ENCODE peak calls at places on chromosome X, in nine cellular contexts. H is stomach, V is H1, P is ovary, G is K562, A is transverse colon, C is sigmoid colon, N is GM12878, F is A549. J is an unnamed sample.

GRCh38 chrX:116232833-116233232 is 62.3 kb downstream of the AGTR2 start:
- DNase-seq in H (no peak), V (no peak), P (no peak), G (no peak), A (no peak), C (no peak), N (no peak), F (peak), J (no peak)

GRCh38 chrX:120452131-120452530 is 17.0 kb downstream of the LAMP2 start:
- DNase-seq in H (no peak), V (peak), P (no peak), G (no peak), A (no peak), C (no peak), N (no peak), F (peak), J (no peak)

GRCh38 chrX:118560380-118560932 is 64.8 kb downstream of the DOCK11 start:
- DNase-seq in H (no peak), V (no peak), P (no peak), G (no peak), A (no peak), C (no peak), N (no peak), F (no peak), J (no peak)

GRCh38 chrX:116173006-116173405 is 2.5 kb downstream of the AGTR2 start:
- DNase-seq in H (no peak), V (no peak), P (no peak), G (no peak), A (no peak), C (no peak), N (no peak), F (no peak), J (no peak)

GRCh38 chrX:8864151-8864550 is 63.0 kb upstream of the FAM9A start:
- DNase-seq in H (no peak), V (no peak), P (no peak), G (no peak), A (no peak), C (no peak), N (no peak), F (no peak), J (no peak)

GRCh38 chrX:140440891-140441290 is 64.0 kb downstream of the SOX3 start:
- DNase-seq in H (no peak), V (no peak), P (no peak), G (no peak), A (no peak), C (no peak), N (no peak), F (no peak), J (no peak)

GRCh38 chrX:38796926-38797325 is 4.3 kb upstream of the MID1IP1 start:
- DNase-seq in H (no peak), V (no peak), P (no peak), G (no peak), A (no peak), C (no peak), N (no peak), F (no peak), J (no peak)

GRCh38 chrX:9153299-9153698 is 119.4 kb upstream of the FAM9B start:
- DNase-seq in H (no peak), V (no peak), P (no peak), G (no peak), A (no peak), C (no peak), N (no peak), F (peak), J (no peak)

GRCh38 chrX:41300758-41301437 is 33.1 kb upstream of the DDX3X start:
- DNase-seq in H (no peak), V (no peak), P (no peak), G (no peak), A (no peak), C (no peak), N (no peak), F (peak), J (no peak)

GRCh38 chrX:153944140-153944799 is at the start of gene RENBP:
- DNase-seq in H (peak), V (no peak), P (no peak), G (peak), A (peak), C (no peak), N (no peak), F (no peak), J (peak)

GRCh38 chrX:119399772-119400101 is 601 bp downstream of the SLC25A43 start:
- DNase-seq in H (no peak), V (peak), P (no peak), G (no peak), A (no peak), C (no peak), N (no peak), F (no peak), J (no peak)

GRCh38 chrX:139200793-139201192 is 329.7 kb upstream of the F9 start:
- DNase-seq in H (peak), V (no peak), P (no peak), G (no peak), A (no peak), C (no peak), N (no peak), F (peak), J (no peak)

GRCh38 chrX:129600981-129601424 is 53.8 kb downstream of the APLN start:
- DNase-seq in H (no peak), V (no peak), P (peak), G (peak), A (no peak), C (no peak), N (no peak), F (peak), J (no peak)

GRCh38 chrX:129360175-129360574 is 163.1 kb downstream of the SMARCA1 start:
- DNase-seq in H (peak), V (peak), P (no peak), G (peak), A (peak), C (no peak), N (peak), F (peak), J (no peak)

GRCh38 chrX:125398959-125399440 is 79.3 kb downstream of the TEX13C start:
- DNase-seq in H (no peak), V (no peak), P (no peak), G (peak), A (no peak), C (no peak), N (no peak), F (no peak), J (no peak)

GRCh38 chrX:109635151-109635550 is 10.2 kb upstream of the KCNE5 start:
- DNase-seq in H (no peak), V (no peak), P (no peak), G (peak), A (no peak), C (no peak), N (no peak), F (peak), J (no peak)

GRCh38 chrX:109632906-109633504 is 8.0 kb upstream of the KCNE5 start:
- DNase-seq in H (no peak), V (no peak), P (no peak), G (peak), A (no peak), C (no peak), N (no peak), F (peak), J (no peak)

GRCh38 chrX:109643687-109644086 is 18.7 kb upstream of the KCNE5 start:
- DNase-seq in H (no peak), V (no peak), P (no peak), G (no peak), A (no peak), C (no peak), N (no peak), F (no peak), J (no peak)

DNA sequence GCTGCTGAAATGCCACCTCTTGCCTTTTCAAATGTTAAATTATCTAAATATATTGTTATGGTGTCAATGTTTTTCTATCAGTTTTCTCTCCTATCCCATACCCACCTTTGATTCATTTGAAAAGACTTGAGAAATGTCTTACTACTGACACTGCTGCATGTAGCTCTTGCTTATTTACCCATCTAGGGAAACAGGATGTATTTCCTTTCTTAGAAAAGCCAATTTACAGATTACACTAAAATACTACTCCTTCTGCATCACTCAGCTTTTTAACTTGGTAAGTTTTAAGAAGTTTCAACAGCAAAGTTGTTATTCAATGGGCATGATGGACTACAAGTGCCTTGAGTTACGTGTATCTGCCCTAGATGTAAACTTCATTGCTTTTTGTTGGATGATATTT is 13.2 kb upstream of the KCNE5 start:
- DNase-seq in H (no peak), V (no peak), P (no peak), G (no peak), A (no peak), C (no peak), N (no peak), F (no peak), J (no peak)
- TF ChIP-seq EP300 in H (no peak), V (no peak), P (no peak), G (no peak), A (no peak), C (no peak), N (no peak), F (no peak), J (no peak)

DNA sequence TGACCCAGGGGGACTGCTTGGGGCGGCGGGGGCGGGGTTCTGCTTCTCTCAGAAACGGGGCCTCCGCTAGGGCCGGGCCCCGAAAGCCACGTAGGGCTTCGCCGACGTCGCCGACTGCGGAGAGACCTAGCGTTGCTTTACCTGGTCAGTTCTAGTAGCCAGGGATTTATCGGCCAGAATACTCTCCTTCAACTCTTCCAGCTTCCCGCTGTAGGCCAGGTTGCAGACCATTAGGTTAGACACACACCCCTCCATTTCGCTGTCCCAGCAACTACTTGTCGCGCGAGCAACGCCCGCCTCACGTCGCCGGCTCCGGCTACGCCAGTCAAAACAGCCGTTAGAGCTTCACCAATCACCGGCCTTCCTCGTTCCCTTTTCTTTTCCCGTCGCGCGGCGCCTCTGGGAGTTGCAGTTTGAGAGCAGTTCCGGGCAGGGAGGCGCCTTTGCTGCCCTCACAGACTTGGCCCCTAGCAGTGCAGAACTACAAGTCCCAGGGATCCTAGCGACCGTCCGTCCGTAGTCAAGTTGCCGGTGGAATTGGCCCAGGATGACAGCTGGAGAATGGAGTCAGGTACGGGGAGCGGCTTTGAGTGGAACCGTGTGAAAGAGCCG is at the start of the genes ATG4A and PSMD10:
- DNase-seq in H (peak), V (peak), P (peak), G (peak), A (peak), C (peak), N (peak), F (peak), J (peak)
- TF ChIP-seq POLR2A in H (no peak), V (peak), P (peak), G (peak), A (peak), C (peak), N (peak), F (peak), J (no peak)

GRCh38 chrX:53265771-53266170 is 15.6 kb downstream of the IQSEC2 start:
- DNase-seq in H (no peak), V (no peak), P (no peak), G (no peak), A (no peak), C (no peak), N (no peak), F (no peak), J (no peak)
- H3K27ac ChIP-seq in H (no peak), V (no peak), P (no peak), G (no peak), A (peak), C (peak), N (no peak), F (peak), J (peak)

DNA sequence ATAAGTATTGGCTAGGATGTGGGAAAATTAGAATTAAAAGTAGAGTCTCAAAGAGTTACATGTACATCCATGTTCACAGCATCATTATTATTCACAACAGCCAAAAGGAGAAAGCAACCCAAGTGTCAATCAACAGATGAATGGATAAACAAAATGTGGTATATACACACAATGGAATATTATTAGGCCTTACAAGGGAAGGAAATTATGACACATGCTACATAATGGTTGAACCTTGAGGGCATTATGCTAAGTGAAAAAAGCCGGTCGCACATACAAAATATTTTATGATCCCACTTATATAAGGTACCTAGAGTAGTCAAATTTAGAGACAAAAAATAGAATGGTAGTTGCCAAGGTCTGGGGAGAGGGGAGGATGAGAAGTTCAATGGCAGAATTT is 80.1 kb downstream of the HUWE1 start:
- DNase-seq in H (no peak), V (no peak), P (no peak), G (no peak), A (no peak), C (no peak), N (no peak), F (no peak), J (no peak)
- TF ChIP-seq EP300 in H (no peak), V (no peak), P (no peak), G (no peak), A (no peak), C (no peak), N (no peak), F (no peak), J (no peak)